ENCODE peak calls at places on chromosome 12, in seven cellular contexts. W is HCT116, F is NT2/D1, T is HepG2, V is SK-N-SH, J is H1, Q is K562. Y is an unnamed sample.

GRCh38 chr12:4107436-4107878 is 166.1 kb upstream of the CCND2 start:
- DNase-seq in W (peak), F (peak), T (peak), V (peak), J (peak), Q (peak), Y (peak)

GRCh38 chr12:72286526-72286925 is 14.4 kb downstream of the TRHDE start:
- DNase-seq in W (no peak), F (no peak), T (no peak), V (no peak), J (no peak), Q (no peak), Y (no peak)

GRCh38 chr12:74105434-74105833 is 432.2 kb upstream of the ATXN7L3B start:
- DNase-seq in W (no peak), F (no peak), T (no peak), V (no peak), J (no peak), Q (no peak), Y (no peak)

GRCh38 chr12:68237068-68237467 is 11.5 kb upstream of the IL26 start:
- DNase-seq in W (no peak), F (no peak), T (no peak), V (no peak), J (no peak), Q (no peak), Y (no peak)

GRCh38 chr12:28051516-28052456 is 79.3 kb upstream of the PTHLH start:
- DNase-seq in W (no peak), F (no peak), T (no peak), V (no peak), J (no peak), Q (no peak), Y (no peak)

GRCh38 chr12:109473006-109473405 is 4.1 kb downstream of the KCTD10 start:
- DNase-seq in W (no peak), F (no peak), T (no peak), V (no peak), J (no peak), Q (no peak), Y (no peak)

GRCh38 chr12:65720739-65721138 is 103.5 kb upstream of the HMGA2 start:
- DNase-seq in W (no peak), F (no peak), T (no peak), V (no peak), J (no peak), Q (no peak), Y (no peak)

GRCh38 chr12:28290262-28290661 is 100.0 kb downstream of the CCDC91 start:
- DNase-seq in W (no peak), F (no peak), T (no peak), V (no peak), J (no peak), Q (no peak), Y (no peak)

GRCh38 chr12:127162902-127163301 is 1104.1 kb upstream of the TMEM132C start:
- DNase-seq in W (no peak), F (no peak), T (no peak), V (no peak), J (no peak), Q (peak), Y (peak)

GRCh38 chr12:103043531-103044445 is 86.3 kb downstream of the ASCL1 start:
- DNase-seq in W (no peak), F (peak), T (no peak), V (no peak), J (no peak), Q (no peak), Y (no peak)

GRCh38 chr12:65647074-65647473 is 177.2 kb upstream of the HMGA2 start:
- DNase-seq in W (no peak), F (no peak), T (no peak), V (no peak), J (no peak), Q (no peak), Y (no peak)

GRCh38 chr12:52823761-52824450 is 10.0 kb upstream of the KRT4 start:
- DNase-seq in W (no peak), F (no peak), T (no peak), V (no peak), J (no peak), Q (no peak), Y (no peak)

GRCh38 chr12:70849265-70849960 is 71.1 kb downstream of the PTPRR start:
- DNase-seq in W (peak), F (no peak), T (peak), V (peak), J (no peak), Q (no peak), Y (no peak)

GRCh38 chr12:131618303-131618658 is 92.6 kb upstream of the SFSWAP start:
- DNase-seq in W (no peak), F (no peak), T (no peak), V (no peak), J (no peak), Q (peak), Y (no peak)

GRCh38 chr12:18813753-18814152 is 75.8 kb downstream of the CAPZA3 start:
- DNase-seq in W (no peak), F (no peak), T (no peak), V (no peak), J (no peak), Q (no peak), Y (no peak)

GRCh38 chr12:121799842-121800693 is 3.7 kb upstream of the SETD1B start:
- DNase-seq in W (peak), F (no peak), T (peak), V (peak), J (no peak), Q (peak), Y (no peak)

GRCh38 chr12:125324861-125325260 is 259.6 kb downstream of the AACS start:
- DNase-seq in W (no peak), F (no peak), T (no peak), V (no peak), J (no peak), Q (no peak), Y (no peak)

GRCh38 chr12:91098942-91099341 is 12.4 kb downstream of the LUM start:
- DNase-seq in W (peak), F (no peak), T (no peak), V (no peak), J (no peak), Q (no peak), Y (no peak)

GRCh38 chr12:109744026-109744425 is 30.4 kb downstream of the FAM222A start:
- DNase-seq in W (no peak), F (no peak), T (no peak), V (peak), J (no peak), Q (no peak), Y (no peak)

GRCh38 chr12:38903596-38903995 is 1.8 kb downstream of the CPNE8 start:
- DNase-seq in W (no peak), F (no peak), T (no peak), V (no peak), J (no peak), Q (no peak), Y (no peak)

DNA sequence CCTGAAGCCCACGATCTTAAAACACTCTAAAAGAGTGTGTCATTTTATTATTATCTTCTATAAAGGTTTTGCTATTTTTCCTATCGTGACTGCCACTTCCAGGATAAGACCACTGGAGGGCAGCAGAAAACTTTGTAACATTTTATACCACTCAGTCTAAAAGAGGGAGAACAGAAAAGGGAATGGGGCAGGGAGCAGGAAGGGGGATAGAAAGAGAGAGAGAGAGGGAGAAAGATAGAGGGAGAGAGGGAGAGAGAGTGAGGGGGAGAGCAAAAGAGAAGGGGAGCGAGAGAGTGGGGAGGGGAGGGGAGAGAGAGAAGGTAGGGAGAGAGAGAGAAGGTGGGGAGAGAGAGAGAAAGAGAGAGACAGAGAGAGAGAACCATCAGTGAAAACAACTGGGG is 2.0 kb upstream of the ART4 start:
- DNase-seq in W (peak), F (peak), T (peak), V (peak), J (no peak), Q (peak), Y (no peak)
- TF ChIP-seq YY1 in W (no peak), F (no peak), T (no peak), V (no peak), J (peak), Q (no peak), Y (peak)

DNA sequence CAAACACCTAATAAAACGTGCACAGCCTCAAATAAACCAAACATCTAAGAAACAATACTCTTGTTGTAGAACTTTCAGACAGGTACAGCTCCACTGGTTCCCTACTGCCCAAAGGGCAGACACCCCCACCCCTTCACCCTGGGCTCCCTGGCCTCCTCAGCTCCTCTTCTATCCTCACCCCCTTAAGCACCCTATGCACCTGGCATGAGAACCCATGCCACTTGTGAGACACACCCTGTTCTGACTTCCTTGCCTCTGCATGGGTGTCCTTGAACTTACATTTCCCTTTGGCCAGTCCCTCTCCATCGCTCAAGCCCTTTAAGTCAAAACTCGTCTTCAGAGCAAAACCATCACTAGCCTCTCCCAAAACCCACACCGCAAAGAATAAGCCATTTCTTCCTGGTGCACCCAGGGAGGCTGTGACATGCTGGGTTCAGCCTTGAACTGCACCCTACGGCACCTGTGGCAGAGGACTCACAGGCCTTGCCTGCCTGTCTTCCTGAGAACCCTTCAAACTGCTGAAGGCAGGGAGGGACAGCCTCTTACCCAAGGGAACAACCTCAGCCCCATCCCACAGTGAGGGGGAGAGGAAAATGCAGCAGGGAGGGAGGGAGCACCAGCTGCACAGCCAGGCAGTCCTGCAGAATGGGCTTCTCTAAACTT is 12.6 kb upstream of the ACTR6 start:
- DNase-seq in W (no peak), F (no peak), T (no peak), V (no peak), J (no peak), Q (no peak), Y (no peak)
- TF ChIP-seq YY1 in W (no peak), F (no peak), T (no peak), V (no peak), J (no peak), Q (no peak), Y (no peak)

GRCh38 chr12:113425960-113426453 is 3.8 kb downstream of the SDSL start:
- DNase-seq in W (no peak), F (peak), T (no peak), V (no peak), J (no peak), Q (no peak), Y (peak)
- TF ChIP-seq YY1 in W (no peak), F (no peak), T (no peak), V (no peak), J (peak), Q (no peak), Y (no peak)

GRCh38 chr12:1424674-1425395 is 169.5 kb downstream of the FBXL14 start:
- DNase-seq in W (no peak), F (no peak), T (no peak), V (no peak), J (no peak), Q (no peak), Y (no peak)

GRCh38 chr12:1434296-1434955 is 160.0 kb downstream of the FBXL14 start:
- DNase-seq in W (no peak), F (no peak), T (peak), V (no peak), J (no peak), Q (no peak), Y (no peak)

GRCh38 chr12:1435044-1435443 is 159.3 kb downstream of the FBXL14 start:
- DNase-seq in W (no peak), F (no peak), T (no peak), V (no peak), J (no peak), Q (no peak), Y (no peak)

GRCh38 chr12:1425396-1425729 is 169.0 kb downstream of the FBXL14 start:
- DNase-seq in W (no peak), F (no peak), T (no peak), V (no peak), J (no peak), Q (no peak), Y (no peak)

GRCh38 chr12:1429980-1430379 is 164.4 kb downstream of the FBXL14 start:
- DNase-seq in W (no peak), F (no peak), T (no peak), V (no peak), J (no peak), Q (no peak), Y (no peak)
- TF ChIP-seq YY1 in W (no peak), F (no peak), T (no peak), V (no peak), J (no peak), Q (no peak), Y (no peak)